ENCODE peak calls at places on chromosome 10, in six cellular contexts. M, I, F, H, R and J are unnamed samples.

GRCh38 chr10:101668566-101668965 is 26.4 kb downstream of the FBXW4 start:
- DNase-seq in M (no peak), I (no peak), F (no peak), H (no peak), R (no peak), J (no peak)

GRCh38 chr10:116183733-116184447 is 89.1 kb downstream of the GFRA1 start:
- DNase-seq in M (no peak), I (no peak), F (no peak), H (peak), R (peak), J (peak)

GRCh38 chr10:3206516-3207157 is 34.1 kb upstream of the PITRM1 start:
- DNase-seq in M (no peak), I (no peak), F (peak), H (no peak), R (no peak), J (no peak)

GRCh38 chr10:102752266-102752930 is 8.7 kb downstream of the WBP1L start:
- DNase-seq in M (no peak), I (peak), F (no peak), H (no peak), R (no peak), J (no peak)

GRCh38 chr10:28676297-28676967 is 889 bp upstream of the BAMBI start:
- DNase-seq in M (no peak), I (no peak), F (no peak), H (no peak), R (no peak), J (no peak)

GRCh38 chr10:109898666-109899577 is 24.4 kb downstream of the XPNPEP1 start:
- DNase-seq in M (no peak), I (no peak), F (peak), H (no peak), R (no peak), J (no peak)

GRCh38 chr10:15684768-15685167 is 35.0 kb downstream of the ITGA8 start:
- DNase-seq in M (no peak), I (no peak), F (no peak), H (no peak), R (no peak), J (no peak)

GRCh38 chr10:70679498-70679897 is 7.2 kb downstream of the ADAMTS14 start:
- DNase-seq in M (no peak), I (no peak), F (no peak), H (no peak), R (peak), J (no peak)

GRCh38 chr10:28095791-28096367 is 97.0 kb upstream of the ODAD2 start:
- DNase-seq in M (no peak), I (no peak), F (no peak), H (no peak), R (no peak), J (no peak)

GRCh38 chr10:15703944-15704580 is 15.7 kb downstream of the ITGA8 start:
- DNase-seq in M (no peak), I (no peak), F (no peak), H (no peak), R (no peak), J (no peak)

GRCh38 chr10:131082991-131083465 is 228.5 kb downstream of the TCERG1L start:
- DNase-seq in M (no peak), I (peak), F (no peak), H (no peak), R (peak), J (no peak)

GRCh38 chr10:79136227-79137005 is 67.7 kb downstream of the ZMIZ1 start:
- DNase-seq in M (no peak), I (no peak), F (no peak), H (no peak), R (no peak), J (no peak)

DNA sequence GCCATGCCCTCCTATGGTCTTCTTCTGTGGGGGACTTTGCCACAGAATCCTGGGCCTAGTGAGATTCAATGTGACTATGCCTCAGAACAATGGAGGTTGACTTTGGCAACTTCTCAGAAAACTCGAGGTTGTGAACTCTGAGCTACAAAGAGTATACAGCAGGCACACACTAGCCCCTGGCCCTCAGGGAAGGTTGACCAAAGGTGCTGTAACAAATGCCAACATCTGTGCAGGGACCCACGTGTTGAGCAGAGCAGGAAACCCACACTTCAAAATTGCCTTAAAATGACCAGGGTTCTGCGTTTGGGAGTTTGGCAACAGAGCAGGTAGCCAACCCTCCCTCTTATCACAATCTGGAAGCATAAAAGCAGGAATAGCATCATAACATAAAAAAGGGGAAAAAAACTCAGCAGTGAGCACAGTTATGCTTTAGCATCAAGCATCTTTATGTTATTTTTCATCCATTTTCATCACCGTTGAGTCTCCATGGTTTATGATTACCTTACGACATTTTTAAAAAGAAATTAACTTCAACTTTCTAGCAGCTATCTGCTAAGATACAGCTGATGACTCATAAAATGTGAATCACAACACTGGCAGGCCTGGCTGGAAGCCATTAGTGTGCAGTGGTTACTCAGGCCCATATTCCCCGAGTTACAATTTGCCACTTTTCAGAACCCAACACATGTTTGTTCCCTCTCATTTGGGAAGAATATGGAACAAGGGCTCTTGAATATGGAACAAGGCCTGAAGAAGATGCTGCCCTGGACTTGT is 11.1 kb downstream of the PRLHR start:
- DNase-seq in M (no peak), I (no peak), F (no peak), H (no peak), R (no peak), J (no peak)
- TF ChIP-seq JUND in M (no peak), I (no peak), F (peak), H (no peak), R (peak), J (no peak)

GRCh38 chr10:19767876-19768275 is 48.4 kb upstream of the PLXDC2 start:
- DNase-seq in M (no peak), I (no peak), F (no peak), H (peak), R (peak), J (no peak)
- TF ChIP-seq JUND in M (no peak), I (no peak), F (no peak), H (no peak), R (no peak), J (no peak)

GRCh38 chr10:69466689-69467088 is 15.4 kb downstream of the TSPAN15 start:
- DNase-seq in M (no peak), I (no peak), F (no peak), H (no peak), R (no peak), J (no peak)
- TF ChIP-seq JUND in M (no peak), I (no peak), F (no peak), H (no peak), R (no peak), J (no peak)

GRCh38 chr10:7872041-7872442 is 53.7 kb downstream of the TAF3 start:
- DNase-seq in M (no peak), I (no peak), F (peak), H (no peak), R (peak), J (no peak)
- TF ChIP-seq JUND in M (no peak), I (no peak), F (no peak), H (no peak), R (no peak), J (no peak)

DNA sequence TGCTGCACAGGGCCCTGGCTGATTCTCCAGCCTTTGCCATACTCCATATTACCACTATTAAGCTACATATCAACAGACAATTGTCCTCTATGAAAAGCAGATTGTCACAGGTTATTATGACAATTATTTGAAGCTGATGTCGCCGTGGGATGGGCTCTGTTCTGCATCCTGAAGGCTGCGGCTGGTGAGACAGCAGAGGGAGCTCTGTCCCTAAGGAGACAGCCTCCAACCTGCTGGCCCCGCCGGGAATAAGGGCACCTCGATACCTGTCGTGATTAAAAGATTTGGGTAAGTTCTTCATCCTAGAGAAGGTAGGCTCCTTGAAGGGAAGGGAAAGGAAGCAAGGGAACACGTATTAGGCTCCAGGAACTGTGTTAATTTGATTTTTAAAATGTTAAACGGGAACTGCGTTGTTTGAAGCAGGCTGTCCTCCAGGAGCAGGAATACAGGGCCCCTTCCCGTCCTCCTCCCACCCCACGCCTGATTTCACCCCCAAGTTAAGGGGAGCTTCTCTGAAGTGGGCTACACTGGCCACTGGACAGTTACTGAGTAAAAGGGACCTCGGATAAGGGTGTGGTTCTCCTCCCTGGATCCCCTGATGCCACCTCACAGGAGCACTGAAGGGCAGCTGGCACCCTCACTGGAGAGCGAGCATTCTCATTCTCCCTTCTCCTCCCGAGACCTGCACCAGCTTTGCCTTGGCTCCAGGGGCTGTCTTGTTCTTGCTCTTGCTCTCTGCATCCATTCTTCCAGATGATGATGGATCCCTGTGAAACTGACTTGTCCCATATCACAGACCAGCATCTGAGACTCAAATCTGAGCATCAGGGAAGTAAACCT is 11.8 kb upstream of the TIAL1 start:
- DNase-seq in M (no peak), I (peak), F (peak), H (no peak), R (peak), J (no peak)
- TF ChIP-seq JUND in M (no peak), I (no peak), F (no peak), H (no peak), R (no peak), J (no peak)

GRCh38 chr10:10642741-10643280 is 374.9 kb upstream of the CELF2 start:
- DNase-seq in M (no peak), I (no peak), F (no peak), H (no peak), R (no peak), J (no peak)

GRCh38 chr10:10647331-10647730 is 370.3 kb upstream of the CELF2 start:
- DNase-seq in M (no peak), I (no peak), F (no peak), H (no peak), R (no peak), J (no peak)

DNA sequence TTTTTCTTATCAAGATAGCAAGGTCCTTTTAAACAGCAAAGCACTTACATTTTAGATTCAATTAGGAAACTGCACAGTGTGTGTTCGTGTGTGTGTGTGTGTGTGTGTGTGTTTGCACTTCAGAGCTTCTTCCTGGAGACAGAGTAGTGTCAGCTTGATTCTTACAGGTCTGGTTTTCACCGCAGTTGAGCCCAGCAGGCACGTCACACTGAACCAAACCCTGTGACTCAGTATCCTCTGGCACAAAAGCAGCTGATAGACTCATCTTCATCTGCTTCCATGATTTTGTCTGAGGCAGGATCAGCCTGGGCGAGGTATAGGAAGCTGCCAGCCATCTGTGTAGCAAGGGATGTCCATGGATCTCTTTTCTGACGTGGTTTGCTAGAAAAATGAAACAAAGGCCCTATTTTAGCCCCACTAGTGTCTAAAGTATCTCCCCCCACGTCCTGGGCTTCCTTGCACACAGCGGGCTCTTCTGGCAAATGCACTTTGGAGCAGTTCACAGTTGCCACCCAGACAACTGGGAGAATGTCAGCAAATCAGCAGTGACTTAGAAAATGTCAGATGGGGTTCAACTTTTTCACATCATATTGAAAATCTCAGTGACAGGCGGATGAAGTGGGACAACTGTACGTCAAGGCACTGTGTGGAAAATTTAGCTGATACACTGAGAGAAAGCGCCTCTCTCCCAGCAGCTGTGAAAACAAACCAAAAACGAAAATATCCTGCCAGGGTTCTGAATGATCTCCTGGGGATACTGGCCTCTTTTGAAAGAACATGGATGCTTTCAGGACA is 373.2 kb upstream of the CELF2 start:
- DNase-seq in M (no peak), I (no peak), F (no peak), H (no peak), R (no peak), J (no peak)
- TF ChIP-seq JUND in M (no peak), I (no peak), F (no peak), H (no peak), R (no peak), J (no peak)

GRCh38 chr10:97598407-97599271 is 9.1 kb downstream of the C10orf62 start:
- DNase-seq in M (no peak), I (no peak), F (no peak), H (no peak), R (no peak), J (no peak)

GRCh38 chr10:97597778-97598177 is 8.3 kb downstream of the C10orf62 start:
- DNase-seq in M (no peak), I (peak), F (no peak), H (no peak), R (no peak), J (no peak)

GRCh38 chr10:97600616-97601015 is 11.1 kb downstream of the C10orf62 start:
- DNase-seq in M (no peak), I (no peak), F (no peak), H (no peak), R (no peak), J (no peak)

GRCh38 chr10:97599272-97599619 is 9.7 kb downstream of the C10orf62 start:
- DNase-seq in M (no peak), I (no peak), F (no peak), H (no peak), R (no peak), J (no peak)

DNA sequence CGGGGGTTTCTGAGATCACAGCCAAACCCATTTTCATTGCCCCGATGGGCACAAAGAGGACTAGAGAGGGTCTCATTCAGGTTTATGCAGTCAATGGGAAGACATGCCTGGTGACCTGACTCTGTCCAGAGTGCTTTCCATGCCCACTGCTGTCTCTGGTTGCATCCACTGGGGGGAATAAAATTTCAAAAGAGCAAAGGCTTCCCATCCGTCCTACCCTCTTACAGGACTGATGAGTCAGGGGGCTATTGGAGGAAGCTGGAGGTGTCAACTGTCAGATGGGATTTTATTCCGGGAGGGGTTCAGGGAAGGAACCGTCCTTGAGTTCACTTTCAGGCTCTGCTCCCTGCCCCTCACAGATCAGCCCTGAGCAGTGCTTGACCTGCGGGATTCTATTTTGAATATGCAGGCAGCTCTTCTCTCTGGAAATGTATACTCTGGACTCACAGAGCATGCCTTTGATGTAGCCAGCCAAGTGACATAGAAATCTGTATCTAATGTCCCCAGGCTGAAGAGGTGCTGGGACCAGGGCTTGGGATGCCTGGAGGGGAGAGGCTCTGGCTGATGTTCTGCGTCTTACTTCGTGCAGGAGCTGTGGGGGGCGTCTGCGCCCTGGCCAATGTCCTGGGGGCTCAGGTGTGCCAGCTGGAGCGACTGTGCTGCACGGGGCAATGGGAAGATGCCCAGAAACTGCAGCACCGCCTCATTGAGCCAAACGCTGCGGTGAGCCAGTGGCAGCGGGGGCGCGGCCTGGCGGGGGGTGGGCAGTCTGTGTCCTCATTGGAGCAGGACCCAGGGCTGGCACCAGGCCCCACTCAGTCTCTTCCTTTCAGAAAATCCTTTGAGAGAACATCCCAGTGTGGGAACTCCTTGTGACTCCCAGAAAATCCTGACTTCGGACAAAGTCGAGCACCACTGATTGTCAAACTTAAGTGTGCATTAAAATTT is 12.0 kb downstream of the C10orf62 start:
- DNase-seq in M (no peak), I (no peak), F (no peak), H (no peak), R (peak), J (no peak)
- TF ChIP-seq JUND in M (no peak), I (no peak), F (no peak), H (no peak), R (no peak), J (no peak)

DNA sequence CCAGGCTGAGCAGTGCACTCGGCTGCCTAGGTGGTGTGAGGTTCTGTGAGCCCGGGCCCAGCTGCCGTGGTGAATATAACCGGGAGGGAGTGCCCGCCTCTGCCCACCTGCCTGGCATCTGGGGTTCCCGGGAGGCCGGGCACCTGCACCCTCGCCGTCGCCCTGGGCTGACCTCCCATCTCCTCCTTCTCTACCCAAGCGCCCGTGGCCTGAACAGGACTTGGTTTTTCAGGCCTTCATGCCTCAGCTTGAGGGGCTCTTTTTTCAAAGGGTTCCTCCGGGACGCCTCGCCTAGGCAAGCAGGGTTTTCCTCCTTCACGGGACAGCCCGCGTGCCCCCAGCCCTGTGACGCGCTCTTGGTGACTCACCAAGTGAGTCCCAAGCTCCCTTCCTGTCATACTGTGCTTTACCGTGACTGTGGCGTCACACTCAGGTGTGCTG is 9.9 kb downstream of the INPP5A start:
- DNase-seq in M (no peak), I (no peak), F (no peak), H (no peak), R (no peak), J (no peak)
- TF ChIP-seq JUND in M (no peak), I (no peak), F (peak), H (no peak), R (no peak), J (no peak)

GRCh38 chr10:112898540-112899395 is 51.3 kb upstream of the TCF7L2 start:
- DNase-seq in M (no peak), I (peak), F (no peak), H (peak), R (no peak), J (no peak)
- TF ChIP-seq JUND in M (no peak), I (peak), F (peak), H (peak), R (no peak), J (no peak)